ENCODE peak calls at places on chromosomes 7 and 10, in six cellular contexts. One of them, this sample, is unnamed.

GRCh38 chr10:79483948-79484347 is 28.4 kb upstream of the EIF5AL1 start:
- DNase-seq in activated CD4-positive, CD25-positive, alpha-beta regulatory T cell: no peak
- DNase-seq in HEK293T: no peak
- DNase-seq in stimulated activated CD4-positive, alpha-beta T cell treated with anti-CD3 and anti-CD28 coated beads, Interleukin-4, amount 100 ng/mL, for 1 hour: no peak
- DNase-seq in retina: no peak
- DNase-seq in H7: no peak
- DNase-seq in this sample: no peak

GRCh38 chr10:22246680-22247391 is 29.0 kb upstream of the EBLN1 start:
- DNase-seq in stimulated activated CD4-positive, alpha-beta T cell treated with anti-CD3 and anti-CD28 coated beads, Interleukin-4, amount 100 ng/mL, for 1 hour: no peak
- DNase-seq in retina: no peak
- DNase-seq in H7: no peak
- DNase-seq in activated CD4-positive, CD25-positive, alpha-beta regulatory T cell: no peak
- DNase-seq in HEK293T: no peak
- DNase-seq in this sample: no peak

GRCh38 chr10:18140149-18140956 is at the start of gene CACNB2:
- DNase-seq in activated CD4-positive, CD25-positive, alpha-beta regulatory T cell: no peak
- DNase-seq in retina: peak
- DNase-seq in H7: peak
- DNase-seq in stimulated activated CD4-positive, alpha-beta T cell treated with anti-CD3 and anti-CD28 coated beads, Interleukin-4, amount 100 ng/mL, for 1 hour: no peak
- DNase-seq in HEK293T: peak
- DNase-seq in this sample: peak

GRCh38 chr10:61438141-61438984 is 14.8 kb downstream of the TMEM26 start:
- DNase-seq in H7: no peak
- DNase-seq in retina: no peak
- DNase-seq in stimulated activated CD4-positive, alpha-beta T cell treated with anti-CD3 and anti-CD28 coated beads, Interleukin-4, amount 100 ng/mL, for 1 hour: no peak
- DNase-seq in activated CD4-positive, CD25-positive, alpha-beta regulatory T cell: no peak
- DNase-seq in HEK293T: no peak
- DNase-seq in this sample: no peak

GRCh38 chr10:21315321-21316220 is 209.9 kb downstream of the SKIDA1 start:
- DNase-seq in stimulated activated CD4-positive, alpha-beta T cell treated with anti-CD3 and anti-CD28 coated beads, Interleukin-4, amount 100 ng/mL, for 1 hour: no peak
- DNase-seq in HEK293T: no peak
- DNase-seq in activated CD4-positive, CD25-positive, alpha-beta regulatory T cell: no peak
- DNase-seq in retina: peak
- DNase-seq in H7: peak
- DNase-seq in this sample: no peak

GRCh38 chr10:13390604-13391522 is 42.8 kb upstream of the SEPHS1 start:
- DNase-seq in HEK293T: no peak
- DNase-seq in stimulated activated CD4-positive, alpha-beta T cell treated with anti-CD3 and anti-CD28 coated beads, Interleukin-4, amount 100 ng/mL, for 1 hour: no peak
- DNase-seq in H7: peak
- DNase-seq in activated CD4-positive, CD25-positive, alpha-beta regulatory T cell: no peak
- DNase-seq in retina: no peak
- DNase-seq in this sample: no peak

GRCh38 chr10:118475214-118475613 is 120.2 kb downstream of the PRLHR start:
- DNase-seq in H7: no peak
- DNase-seq in stimulated activated CD4-positive, alpha-beta T cell treated with anti-CD3 and anti-CD28 coated beads, Interleukin-4, amount 100 ng/mL, for 1 hour: no peak
- DNase-seq in activated CD4-positive, CD25-positive, alpha-beta regulatory T cell: no peak
- DNase-seq in HEK293T: no peak
- DNase-seq in retina: no peak
- DNase-seq in this sample: no peak

GRCh38 chr10:61623101-61623500 is 39.6 kb upstream of the CABCOCO1 start:
- DNase-seq in stimulated activated CD4-positive, alpha-beta T cell treated with anti-CD3 and anti-CD28 coated beads, Interleukin-4, amount 100 ng/mL, for 1 hour: no peak
- DNase-seq in retina: peak
- DNase-seq in HEK293T: no peak
- DNase-seq in activated CD4-positive, CD25-positive, alpha-beta regulatory T cell: no peak
- DNase-seq in H7: no peak
- DNase-seq in this sample: no peak

GRCh38 chr7:82789883-82790609 is 346.5 kb upstream of the CACNA2D1 start:
- DNase-seq in H7: no peak
- DNase-seq in activated CD4-positive, CD25-positive, alpha-beta regulatory T cell: no peak
- DNase-seq in stimulated activated CD4-positive, alpha-beta T cell treated with anti-CD3 and anti-CD28 coated beads, Interleukin-4, amount 100 ng/mL, for 1 hour: no peak
- DNase-seq in HEK293T: no peak
- DNase-seq in retina: no peak
- DNase-seq in this sample: no peak

GRCh38 chr7:134832367-134832766 is 52.9 kb downstream of the CALD1 start:
- DNase-seq in stimulated activated CD4-positive, alpha-beta T cell treated with anti-CD3 and anti-CD28 coated beads, Interleukin-4, amount 100 ng/mL, for 1 hour: no peak
- DNase-seq in retina: no peak
- DNase-seq in H7: no peak
- DNase-seq in activated CD4-positive, CD25-positive, alpha-beta regulatory T cell: no peak
- DNase-seq in HEK293T: no peak
- DNase-seq in this sample: no peak

GRCh38 chr10:122657255-122657654 is 42.4 kb downstream of the C10orf120 start:
- DNase-seq in retina: no peak
- DNase-seq in stimulated activated CD4-positive, alpha-beta T cell treated with anti-CD3 and anti-CD28 coated beads, Interleukin-4, amount 100 ng/mL, for 1 hour: no peak
- DNase-seq in activated CD4-positive, CD25-positive, alpha-beta regulatory T cell: no peak
- DNase-seq in HEK293T: no peak
- DNase-seq in H7: no peak
- DNase-seq in this sample: no peak

GRCh38 chr7:15485431-15485830 is 76.4 kb downstream of the AGMO start:
- DNase-seq in stimulated activated CD4-positive, alpha-beta T cell treated with anti-CD3 and anti-CD28 coated beads, Interleukin-4, amount 100 ng/mL, for 1 hour: no peak
- DNase-seq in HEK293T: no peak
- DNase-seq in H7: no peak
- DNase-seq in activated CD4-positive, CD25-positive, alpha-beta regulatory T cell: no peak
- DNase-seq in retina: no peak
- DNase-seq in this sample: no peak

GRCh38 chr7:22617166-22617565 is 109.8 kb upstream of the IL6 start:
- DNase-seq in stimulated activated CD4-positive, alpha-beta T cell treated with anti-CD3 and anti-CD28 coated beads, Interleukin-4, amount 100 ng/mL, for 1 hour: no peak
- DNase-seq in HEK293T: no peak
- DNase-seq in activated CD4-positive, CD25-positive, alpha-beta regulatory T cell: no peak
- DNase-seq in H7: no peak
- DNase-seq in retina: no peak
- DNase-seq in this sample: no peak

GRCh38 chr10:90871279-90871760 is 454 bp upstream of the RPP30 start:
- DNase-seq in activated CD4-positive, CD25-positive, alpha-beta regulatory T cell: no peak
- DNase-seq in HEK293T: peak
- DNase-seq in stimulated activated CD4-positive, alpha-beta T cell treated with anti-CD3 and anti-CD28 coated beads, Interleukin-4, amount 100 ng/mL, for 1 hour: peak
- DNase-seq in H7: peak
- DNase-seq in retina: peak
- DNase-seq in this sample: peak

GRCh38 chr10:67858971-67859370 is 21.0 kb upstream of the DNAJC12 start:
- DNase-seq in retina: no peak
- DNase-seq in H7: no peak
- DNase-seq in HEK293T: no peak
- DNase-seq in activated CD4-positive, CD25-positive, alpha-beta regulatory T cell: no peak
- DNase-seq in stimulated activated CD4-positive, alpha-beta T cell treated with anti-CD3 and anti-CD28 coated beads, Interleukin-4, amount 100 ng/mL, for 1 hour: no peak
- DNase-seq in this sample: no peak

GRCh38 chr10:69787681-69788080 is 14.0 kb upstream of the COL13A1 start:
- DNase-seq in activated CD4-positive, CD25-positive, alpha-beta regulatory T cell: no peak
- DNase-seq in retina: no peak
- DNase-seq in H7: no peak
- DNase-seq in HEK293T: no peak
- DNase-seq in stimulated activated CD4-positive, alpha-beta T cell treated with anti-CD3 and anti-CD28 coated beads, Interleukin-4, amount 100 ng/mL, for 1 hour: no peak
- DNase-seq in this sample: no peak

GRCh38 chr7:6423942-6424701 is 23.6 kb downstream of the DAGLB start:
- DNase-seq in retina: no peak
- DNase-seq in HEK293T: peak
- DNase-seq in activated CD4-positive, CD25-positive, alpha-beta regulatory T cell: no peak
- DNase-seq in stimulated activated CD4-positive, alpha-beta T cell treated with anti-CD3 and anti-CD28 coated beads, Interleukin-4, amount 100 ng/mL, for 1 hour: no peak
- DNase-seq in H7: peak
- DNase-seq in this sample: no peak

GRCh38 chr7:1397491-1398327 is 61.6 kb downstream of the MICALL2 start:
- DNase-seq in activated CD4-positive, CD25-positive, alpha-beta regulatory T cell: no peak
- DNase-seq in retina: no peak
- DNase-seq in stimulated activated CD4-positive, alpha-beta T cell treated with anti-CD3 and anti-CD28 coated beads, Interleukin-4, amount 100 ng/mL, for 1 hour: no peak
- DNase-seq in H7: peak
- DNase-seq in HEK293T: no peak
- DNase-seq in this sample: no peak

GRCh38 chr7:47635091-47636090 is 53.5 kb upstream of the TNS3 start:
- DNase-seq in activated CD4-positive, CD25-positive, alpha-beta regulatory T cell: no peak
- DNase-seq in H7: peak
- DNase-seq in retina: peak
- DNase-seq in stimulated activated CD4-positive, alpha-beta T cell treated with anti-CD3 and anti-CD28 coated beads, Interleukin-4, amount 100 ng/mL, for 1 hour: no peak
- DNase-seq in HEK293T: no peak
- DNase-seq in this sample: peak

GRCh38 chr10:91700788-91701444 is 68.0 kb upstream of the PPP1R3C start:
- DNase-seq in stimulated activated CD4-positive, alpha-beta T cell treated with anti-CD3 and anti-CD28 coated beads, Interleukin-4, amount 100 ng/mL, for 1 hour: no peak
- DNase-seq in retina: no peak
- DNase-seq in H7: no peak
- DNase-seq in HEK293T: no peak
- DNase-seq in activated CD4-positive, CD25-positive, alpha-beta regulatory T cell: no peak
- DNase-seq in this sample: no peak

GRCh38 chr10:79559726-79560125 is 481 bp downstream of the SFTPA2 start:
- DNase-seq in stimulated activated CD4-positive, alpha-beta T cell treated with anti-CD3 and anti-CD28 coated beads, Interleukin-4, amount 100 ng/mL, for 1 hour: no peak
- DNase-seq in retina: no peak
- DNase-seq in HEK293T: no peak
- DNase-seq in H7: no peak
- DNase-seq in activated CD4-positive, CD25-positive, alpha-beta regulatory T cell: no peak
- DNase-seq in this sample: no peak

GRCh38 chr10:123150986-123151738 is 3.0 kb upstream of the BUB3 start:
- DNase-seq in retina: peak
- DNase-seq in activated CD4-positive, CD25-positive, alpha-beta regulatory T cell: no peak
- DNase-seq in stimulated activated CD4-positive, alpha-beta T cell treated with anti-CD3 and anti-CD28 coated beads, Interleukin-4, amount 100 ng/mL, for 1 hour: no peak
- DNase-seq in HEK293T: no peak
- DNase-seq in H7: peak
- DNase-seq in this sample: no peak

GRCh38 chr10:125141860-125142484 is 18.4 kb downstream of the CTBP2 start:
- DNase-seq in activated CD4-positive, CD25-positive, alpha-beta regulatory T cell: no peak
- DNase-seq in stimulated activated CD4-positive, alpha-beta T cell treated with anti-CD3 and anti-CD28 coated beads, Interleukin-4, amount 100 ng/mL, for 1 hour: no peak
- DNase-seq in retina: no peak
- DNase-seq in HEK293T: no peak
- DNase-seq in H7: no peak
- DNase-seq in this sample: no peak

GRCh38 chr10:119981826-119982225 is 89.3 kb downstream of the SEC23IP start:
- DNase-seq in retina: no peak
- DNase-seq in HEK293T: no peak
- DNase-seq in activated CD4-positive, CD25-positive, alpha-beta regulatory T cell: no peak
- DNase-seq in stimulated activated CD4-positive, alpha-beta T cell treated with anti-CD3 and anti-CD28 coated beads, Interleukin-4, amount 100 ng/mL, for 1 hour: no peak
- DNase-seq in H7: no peak
- DNase-seq in this sample: no peak

GRCh38 chr7:104895851-104896236 is 118.2 kb upstream of the KMT2E start:
- DNase-seq in H7: no peak
- DNase-seq in HEK293T: no peak
- DNase-seq in retina: no peak
- DNase-seq in stimulated activated CD4-positive, alpha-beta T cell treated with anti-CD3 and anti-CD28 coated beads, Interleukin-4, amount 100 ng/mL, for 1 hour: no peak
- DNase-seq in activated CD4-positive, CD25-positive, alpha-beta regulatory T cell: no peak
- DNase-seq in this sample: no peak

This sample was measured in mesothelial cell of epicardium.